ENCODE peak calls at places on chromosome 13, in six cellular contexts. E, W, D, V, U and K are unnamed samples.

GRCh38 chr13:97502192-97502591 is 68.2 kb downstream of the RAP2A start:
- DNase-seq in E (no peak), W (no peak), D (no peak), V (no peak), U (no peak), K (no peak)

GRCh38 chr13:20400774-20401173 is 124.9 kb downstream of the CRYL1 start:
- DNase-seq in E (no peak), W (peak; percentile 16), D (no peak), V (no peak), U (no peak), K (peak; percentile 62)

GRCh38 chr13:70203661-70204229 is 95.5 kb upstream of the KLHL1 start:
- DNase-seq in E (peak; percentile 66), W (no peak), D (no peak), V (no peak), U (peak; percentile 12), K (no peak)

GRCh38 chr13:99378985-99379734 is 72.0 kb upstream of the GPR183 start:
- DNase-seq in E (no peak), W (no peak), D (no peak), V (no peak), U (no peak), K (no peak)

GRCh38 chr13:87827479-87827878 is 156.3 kb downstream of the SLITRK5 start:
- DNase-seq in E (peak; percentile 76), W (no peak), D (no peak), V (no peak), U (no peak), K (no peak)

GRCh38 chr13:99982741-99983400 is 1.3 kb downstream of the ZIC2 start:
- DNase-seq in E (peak; percentile 7), W (no peak), D (no peak), V (no peak), U (no peak), K (peak; percentile 34)

GRCh38 chr13:79392882-79393563 is 13.0 kb downstream of the RBM26 start:
- DNase-seq in E (peak; percentile 24), W (no peak), D (no peak), V (no peak), U (no peak), K (peak; percentile 64)

GRCh38 chr13:20721454-20722357 is 18.2 kb downstream of the IL17D start:
- DNase-seq in E (peak; percentile 45), W (no peak), D (peak; percentile 61), V (no peak), U (no peak), K (no peak)

GRCh38 chr13:39012608-39013007 is 22.0 kb upstream of the STOML3 start:
- DNase-seq in E (no peak), W (no peak), D (no peak), V (no peak), U (no peak), K (no peak)

GRCh38 chr13:33033361-33033812 is 17.2 kb downstream of the KL start:
- DNase-seq in E (no peak), W (no peak), D (no peak), V (no peak), U (no peak), K (peak; percentile 9)

GRCh38 chr13:73879346-73880020 is 254.7 kb downstream of the KLF12 start:
- DNase-seq in E (no peak), W (no peak), D (no peak), V (no peak), U (no peak), K (no peak)

GRCh38 chr13:39600766-39601165 is 2.2 kb downstream of the LHFPL6 start:
- DNase-seq in E (no peak), W (no peak), D (no peak), V (peak; percentile 34), U (no peak), K (no peak)

GRCh38 chr13:26007774-26008173 is 44.0 kb downstream of the SHISA2 start:
- DNase-seq in E (no peak), W (no peak), D (no peak), V (no peak), U (no peak), K (no peak)

GRCh38 chr13:57787058-57787791 is 155.7 kb downstream of the PCDH17 start:
- DNase-seq in E (no peak), W (no peak), D (no peak), V (no peak), U (no peak), K (no peak)

GRCh38 chr13:104571161-104571889 is 1505.1 kb upstream of the SLC10A2 start:
- DNase-seq in E (peak; percentile 80), W (peak; percentile 22), D (peak; percentile 85), V (peak; percentile 67), U (peak; percentile 39), K (peak; percentile 32)

GRCh38 chr13:77918391-77919261 is at the start of gene EDNRB:
- DNase-seq in E (no peak), W (no peak), D (no peak), V (peak; percentile 18), U (peak; percentile 5), K (no peak)

GRCh38 chr13:111508164-111508870 is 187.9 kb downstream of the TEX29 start:
- DNase-seq in E (no peak), W (no peak), D (no peak), V (no peak), U (no peak), K (no peak)

GRCh38 chr13:49400755-49401659 is 42.9 kb downstream of the CAB39L start:
- DNase-seq in E (no peak), W (no peak), D (peak; percentile 29), V (no peak), U (no peak), K (peak; percentile 41)

GRCh38 chr13:61954092-61954491 is 538.4 kb upstream of the PCDH20 start:
- DNase-seq in E (peak; percentile 52), W (peak; percentile 38), D (peak; percentile 1), V (peak; percentile 18), U (peak; percentile 41), K (peak; percentile 60)

GRCh38 chr13:34430294-34430693 is 511.8 kb upstream of the NBEA start:
- DNase-seq in E (no peak), W (no peak), D (no peak), V (no peak), U (no peak), K (no peak)

GRCh38 chr13:91232716-91233115 is 114.8 kb upstream of the MIR17HG start:
- DNase-seq in E (no peak), W (no peak), D (no peak), V (no peak), U (no peak), K (no peak)